ENCODE peak calls at places on chromosome 22, in ten cellular contexts. One of them, this sample, is unnamed. For H3K9me3, the result is how much of the 10 kb centered on the place peaks cover.

GRCh38 chr22:20155330-20156041 is 4.6 kb upstream of the CCDC188 start:
- DNase-seq in prostate gland: no peak
- DNase-seq in MM.1S: peak
- DNase-seq in tibial nerve: no peak
- DNase-seq in HAP-1: peak
- DNase-seq in body of pancreas: no peak
- DNase-seq in heart right ventricle: peak
- DNase-seq in cardiac muscle cell: no peak
- DNase-seq in GM23248: peak
- DNase-seq in psoas muscle: peak
- DNase-seq in this sample: no peak

GRCh38 chr22:39303892-39304671 is 15.3 kb downstream of the RPL3 start:
- DNase-seq in prostate gland: no peak
- DNase-seq in MM.1S: no peak
- DNase-seq in tibial nerve: no peak
- DNase-seq in HAP-1: no peak
- DNase-seq in body of pancreas: no peak
- DNase-seq in heart right ventricle: no peak
- DNase-seq in cardiac muscle cell: no peak
- DNase-seq in GM23248: no peak
- DNase-seq in psoas muscle: peak
- DNase-seq in this sample: no peak

GRCh38 chr22:27123880-27124279 is 466.5 kb downstream of the MIAT start:
- DNase-seq in prostate gland: no peak
- DNase-seq in MM.1S: no peak
- DNase-seq in tibial nerve: no peak
- DNase-seq in HAP-1: no peak
- DNase-seq in body of pancreas: no peak
- DNase-seq in heart right ventricle: no peak
- DNase-seq in cardiac muscle cell: no peak
- DNase-seq in GM23248: no peak
- DNase-seq in psoas muscle: no peak
- DNase-seq in this sample: no peak

GRCh38 chr22:21936151-21936778 is 16.4 kb downstream of the PPM1F start:
- DNase-seq in prostate gland: no peak
- DNase-seq in MM.1S: no peak
- DNase-seq in tibial nerve: no peak
- DNase-seq in HAP-1: no peak
- DNase-seq in body of pancreas: no peak
- DNase-seq in heart right ventricle: no peak
- DNase-seq in cardiac muscle cell: no peak
- DNase-seq in GM23248: peak
- DNase-seq in psoas muscle: peak
- DNase-seq in this sample: no peak

GRCh38 chr22:26174280-26174679 is 5.0 kb downstream of the SEZ6L start:
- DNase-seq in prostate gland: no peak
- DNase-seq in MM.1S: no peak
- DNase-seq in tibial nerve: no peak
- DNase-seq in HAP-1: peak
- DNase-seq in body of pancreas: no peak
- DNase-seq in heart right ventricle: no peak
- DNase-seq in cardiac muscle cell: peak
- DNase-seq in GM23248: peak
- DNase-seq in psoas muscle: no peak
- DNase-seq in this sample: no peak

GRCh38 chr22:19970479-19971275 is 29.1 kb upstream of the TXNRD2 start:
- DNase-seq in prostate gland: peak
- DNase-seq in MM.1S: peak
- DNase-seq in tibial nerve: peak
- DNase-seq in HAP-1: peak
- DNase-seq in body of pancreas: peak
- DNase-seq in heart right ventricle: peak
- DNase-seq in cardiac muscle cell: peak
- DNase-seq in GM23248: peak
- DNase-seq in psoas muscle: peak
- DNase-seq in this sample: peak

GRCh38 chr22:50548046-50548912 is 2.6 kb downstream of the KLHDC7B start:
- DNase-seq in prostate gland: no peak
- DNase-seq in MM.1S: no peak
- DNase-seq in tibial nerve: no peak
- DNase-seq in HAP-1: no peak
- DNase-seq in body of pancreas: peak
- DNase-seq in heart right ventricle: peak
- DNase-seq in cardiac muscle cell: no peak
- DNase-seq in GM23248: peak
- DNase-seq in psoas muscle: peak
- DNase-seq in this sample: peak

GRCh38 chr22:42800731-42801536 is 56.1 kb downstream of the ARFGAP3 start:
- DNase-seq in prostate gland: no peak
- DNase-seq in MM.1S: no peak
- DNase-seq in tibial nerve: no peak
- DNase-seq in HAP-1: no peak
- DNase-seq in body of pancreas: peak
- DNase-seq in heart right ventricle: no peak
- DNase-seq in cardiac muscle cell: no peak
- DNase-seq in GM23248: no peak
- DNase-seq in psoas muscle: no peak
- DNase-seq in this sample: no peak

GRCh38 chr22:44645083-44645482 is 56.9 kb upstream of the PRR5 start:
- DNase-seq in prostate gland: no peak
- DNase-seq in MM.1S: no peak
- DNase-seq in tibial nerve: no peak
- DNase-seq in HAP-1: no peak
- DNase-seq in body of pancreas: no peak
- DNase-seq in heart right ventricle: no peak
- DNase-seq in cardiac muscle cell: no peak
- DNase-seq in GM23248: no peak
- DNase-seq in psoas muscle: no peak
- DNase-seq in this sample: no peak

GRCh38 chr22:22842085-22842484 is 45.5 kb upstream of the IGLL5 start:
- DNase-seq in prostate gland: no peak
- DNase-seq in MM.1S: no peak
- DNase-seq in tibial nerve: no peak
- DNase-seq in HAP-1: no peak
- DNase-seq in body of pancreas: no peak
- DNase-seq in heart right ventricle: no peak
- DNase-seq in cardiac muscle cell: no peak
- DNase-seq in GM23248: no peak
- DNase-seq in psoas muscle: no peak
- DNase-seq in this sample: no peak

GRCh38 chr22:24088796-24089195 is 77.7 kb downstream of the CABIN1 start:
- DNase-seq in prostate gland: no peak
- DNase-seq in MM.1S: no peak
- DNase-seq in tibial nerve: no peak
- DNase-seq in HAP-1: no peak
- DNase-seq in body of pancreas: no peak
- DNase-seq in heart right ventricle: no peak
- DNase-seq in cardiac muscle cell: no peak
- DNase-seq in GM23248: peak
- DNase-seq in psoas muscle: no peak
- DNase-seq in this sample: no peak

GRCh38 chr22:49188591-49188990 is 639.1 kb downstream of the BRD1 start:
- DNase-seq in prostate gland: no peak
- DNase-seq in MM.1S: no peak
- DNase-seq in tibial nerve: no peak
- DNase-seq in HAP-1: no peak
- DNase-seq in body of pancreas: no peak
- DNase-seq in heart right ventricle: no peak
- DNase-seq in cardiac muscle cell: no peak
- DNase-seq in GM23248: no peak
- DNase-seq in psoas muscle: peak
- DNase-seq in this sample: no peak
- H3K9me3 ChIP-seq in prostate gland: under half
- H3K9me3 ChIP-seq in MM.1S: under half
- H3K9me3 ChIP-seq in tibial nerve: under half
- H3K9me3 ChIP-seq in HAP-1: under half
- H3K9me3 ChIP-seq in body of pancreas: under half
- H3K9me3 ChIP-seq in heart right ventricle: under half
- H3K9me3 ChIP-seq in cardiac muscle cell: under half
- H3K9me3 ChIP-seq in GM23248: under half
- H3K9me3 ChIP-seq in psoas muscle: under half
- H3K9me3 ChIP-seq in this sample: under half

GRCh38 chr22:47408409-47408808 is 646.0 kb downstream of the TBC1D22A start:
- DNase-seq in prostate gland: no peak
- DNase-seq in MM.1S: no peak
- DNase-seq in tibial nerve: no peak
- DNase-seq in HAP-1: no peak
- DNase-seq in body of pancreas: no peak
- DNase-seq in heart right ventricle: no peak
- DNase-seq in cardiac muscle cell: no peak
- DNase-seq in GM23248: no peak
- DNase-seq in psoas muscle: no peak
- DNase-seq in this sample: no peak
- H3K9me3 ChIP-seq in prostate gland: under half
- H3K9me3 ChIP-seq in MM.1S: under half
- H3K9me3 ChIP-seq in tibial nerve: under half
- H3K9me3 ChIP-seq in HAP-1: under half
- H3K9me3 ChIP-seq in body of pancreas: under half
- H3K9me3 ChIP-seq in heart right ventricle: under half
- H3K9me3 ChIP-seq in cardiac muscle cell: under half
- H3K9me3 ChIP-seq in GM23248: under half
- H3K9me3 ChIP-seq in psoas muscle: under half
- H3K9me3 ChIP-seq in this sample: under half

GRCh38 chr22:47534150-47535133 is 772.0 kb downstream of the TBC1D22A start:
- DNase-seq in prostate gland: peak
- DNase-seq in MM.1S: no peak
- DNase-seq in tibial nerve: no peak
- DNase-seq in HAP-1: no peak
- DNase-seq in body of pancreas: no peak
- DNase-seq in heart right ventricle: no peak
- DNase-seq in cardiac muscle cell: no peak
- DNase-seq in GM23248: no peak
- DNase-seq in psoas muscle: no peak
- DNase-seq in this sample: no peak
- H3K9me3 ChIP-seq in prostate gland: under half
- H3K9me3 ChIP-seq in MM.1S: under half
- H3K9me3 ChIP-seq in tibial nerve: under half
- H3K9me3 ChIP-seq in HAP-1: under half
- H3K9me3 ChIP-seq in body of pancreas: under half
- H3K9me3 ChIP-seq in heart right ventricle: under half
- H3K9me3 ChIP-seq in cardiac muscle cell: under half
- H3K9me3 ChIP-seq in GM23248: under half
- H3K9me3 ChIP-seq in psoas muscle: under half
- H3K9me3 ChIP-seq in this sample: under half

GRCh38 chr22:49047461-49047860 is 780.2 kb downstream of the BRD1 start:
- DNase-seq in prostate gland: no peak
- DNase-seq in MM.1S: no peak
- DNase-seq in tibial nerve: no peak
- DNase-seq in HAP-1: no peak
- DNase-seq in body of pancreas: no peak
- DNase-seq in heart right ventricle: no peak
- DNase-seq in cardiac muscle cell: no peak
- DNase-seq in GM23248: no peak
- DNase-seq in psoas muscle: no peak
- DNase-seq in this sample: no peak
- H3K9me3 ChIP-seq in prostate gland: under half
- H3K9me3 ChIP-seq in MM.1S: under half
- H3K9me3 ChIP-seq in tibial nerve: under half
- H3K9me3 ChIP-seq in HAP-1: under half
- H3K9me3 ChIP-seq in body of pancreas: under half
- H3K9me3 ChIP-seq in heart right ventricle: under half
- H3K9me3 ChIP-seq in cardiac muscle cell: under half
- H3K9me3 ChIP-seq in GM23248: under half
- H3K9me3 ChIP-seq in psoas muscle: under half
- H3K9me3 ChIP-seq in this sample: under half

GRCh38 chr22:12601870-12602779 is 2925.9 kb upstream of the OR11H1 start:
- DNase-seq in prostate gland: no peak
- DNase-seq in MM.1S: no peak
- DNase-seq in tibial nerve: no peak
- DNase-seq in HAP-1: no peak
- DNase-seq in body of pancreas: no peak
- DNase-seq in heart right ventricle: peak
- DNase-seq in cardiac muscle cell: no peak
- DNase-seq in GM23248: no peak
- DNase-seq in psoas muscle: peak
- DNase-seq in this sample: no peak
- H3K9me3 ChIP-seq in prostate gland: under half
- H3K9me3 ChIP-seq in MM.1S: under half
- H3K9me3 ChIP-seq in tibial nerve: under half
- H3K9me3 ChIP-seq in HAP-1: under half
- H3K9me3 ChIP-seq in body of pancreas: under half
- H3K9me3 ChIP-seq in heart right ventricle: under half
- H3K9me3 ChIP-seq in cardiac muscle cell: under half
- H3K9me3 ChIP-seq in GM23248: under half
- H3K9me3 ChIP-seq in psoas muscle: under half
- H3K9me3 ChIP-seq in this sample: under half

GRCh38 chr22:38235240-38235850 is 33.6 kb downstream of the MAFF start:
- DNase-seq in prostate gland: no peak
- DNase-seq in MM.1S: no peak
- DNase-seq in tibial nerve: no peak
- DNase-seq in HAP-1: no peak
- DNase-seq in body of pancreas: no peak
- DNase-seq in heart right ventricle: no peak
- DNase-seq in cardiac muscle cell: no peak
- DNase-seq in GM23248: peak
- DNase-seq in psoas muscle: peak
- DNase-seq in this sample: no peak
- H3K9me3 ChIP-seq in prostate gland: under half
- H3K9me3 ChIP-seq in MM.1S: under half
- H3K9me3 ChIP-seq in tibial nerve: under half
- H3K9me3 ChIP-seq in HAP-1: under half
- H3K9me3 ChIP-seq in body of pancreas: under half
- H3K9me3 ChIP-seq in heart right ventricle: under half
- H3K9me3 ChIP-seq in cardiac muscle cell: under half
- H3K9me3 ChIP-seq in GM23248: under half
- H3K9me3 ChIP-seq in psoas muscle: under half
- H3K9me3 ChIP-seq in this sample: under half

GRCh38 chr22:47630741-47631534 is 868.5 kb downstream of the TBC1D22A start:
- DNase-seq in prostate gland: no peak
- DNase-seq in MM.1S: no peak
- DNase-seq in tibial nerve: no peak
- DNase-seq in HAP-1: no peak
- DNase-seq in body of pancreas: no peak
- DNase-seq in heart right ventricle: no peak
- DNase-seq in cardiac muscle cell: no peak
- DNase-seq in GM23248: no peak
- DNase-seq in psoas muscle: no peak
- DNase-seq in this sample: no peak

GRCh38 chr22:47633111-47633510 is 870.7 kb downstream of the TBC1D22A start:
- DNase-seq in prostate gland: no peak
- DNase-seq in MM.1S: no peak
- DNase-seq in tibial nerve: no peak
- DNase-seq in HAP-1: no peak
- DNase-seq in body of pancreas: no peak
- DNase-seq in heart right ventricle: no peak
- DNase-seq in cardiac muscle cell: no peak
- DNase-seq in GM23248: no peak
- DNase-seq in psoas muscle: no peak
- DNase-seq in this sample: no peak

GRCh38 chr22:47632646-47633045 is 870.2 kb downstream of the TBC1D22A start:
- DNase-seq in prostate gland: no peak
- DNase-seq in MM.1S: no peak
- DNase-seq in tibial nerve: no peak
- DNase-seq in HAP-1: no peak
- DNase-seq in body of pancreas: no peak
- DNase-seq in heart right ventricle: no peak
- DNase-seq in cardiac muscle cell: no peak
- DNase-seq in GM23248: no peak
- DNase-seq in psoas muscle: no peak
- DNase-seq in this sample: no peak

GRCh38 chr22:47629791-47630655 is 867.6 kb downstream of the TBC1D22A start:
- DNase-seq in prostate gland: no peak
- DNase-seq in MM.1S: no peak
- DNase-seq in tibial nerve: no peak
- DNase-seq in HAP-1: no peak
- DNase-seq in body of pancreas: no peak
- DNase-seq in heart right ventricle: no peak
- DNase-seq in cardiac muscle cell: no peak
- DNase-seq in GM23248: no peak
- DNase-seq in psoas muscle: no peak
- DNase-seq in this sample: no peak

GRCh38 chr22:47631571-47632102 is 869.2 kb downstream of the TBC1D22A start:
- DNase-seq in prostate gland: no peak
- DNase-seq in MM.1S: no peak
- DNase-seq in tibial nerve: no peak
- DNase-seq in HAP-1: no peak
- DNase-seq in body of pancreas: no peak
- DNase-seq in heart right ventricle: no peak
- DNase-seq in cardiac muscle cell: no peak
- DNase-seq in GM23248: no peak
- DNase-seq in psoas muscle: no peak
- DNase-seq in this sample: no peak
- H3K9me3 ChIP-seq in prostate gland: under half
- H3K9me3 ChIP-seq in MM.1S: under half
- H3K9me3 ChIP-seq in tibial nerve: under half
- H3K9me3 ChIP-seq in HAP-1: under half
- H3K9me3 ChIP-seq in body of pancreas: under half
- H3K9me3 ChIP-seq in heart right ventricle: under half
- H3K9me3 ChIP-seq in cardiac muscle cell: under half
- H3K9me3 ChIP-seq in GM23248: under half
- H3K9me3 ChIP-seq in psoas muscle: under half
- H3K9me3 ChIP-seq in this sample: under half